ENCODE peak calls at places on chromosomes 16 and 17, in ten cellular contexts. One of them, this sample, is unnamed. For H3K9me3, the result is how much of the 10 kb centered on the place peaks cover.

GRCh38 chr17:68255731-68256538 is 8.1 kb downstream of the AMZ2 start:
- DNase-seq in adrenal gland: no peak
- DNase-seq in thyroid gland: no peak
- DNase-seq in IMR-90: no peak
- DNase-seq in breast epithelium: no peak
- DNase-seq in uterus: no peak
- DNase-seq in heart left ventricle: no peak
- DNase-seq in sigmoid colon: no peak
- DNase-seq in esophagus squamous epithelium: no peak
- DNase-seq in stomach: no peak
- DNase-seq in this sample: no peak

GRCh38 chr16:71410146-71410545 is 31.7 kb downstream of the TLE7 start:
- DNase-seq in adrenal gland: no peak
- DNase-seq in thyroid gland: no peak
- DNase-seq in IMR-90: no peak
- DNase-seq in breast epithelium: no peak
- DNase-seq in uterus: no peak
- DNase-seq in heart left ventricle: no peak
- DNase-seq in sigmoid colon: no peak
- DNase-seq in esophagus squamous epithelium: no peak
- DNase-seq in stomach: no peak
- DNase-seq in this sample: no peak

GRCh38 chr16:48158296-48158695 is 2.5 kb upstream of the ABCC12 start:
- DNase-seq in adrenal gland: no peak
- DNase-seq in thyroid gland: no peak
- DNase-seq in IMR-90: peak
- DNase-seq in breast epithelium: no peak
- DNase-seq in uterus: no peak
- DNase-seq in heart left ventricle: no peak
- DNase-seq in sigmoid colon: no peak
- DNase-seq in esophagus squamous epithelium: no peak
- DNase-seq in stomach: no peak
- DNase-seq in this sample: no peak

GRCh38 chr16:20704281-20704680 is 6.8 kb upstream of the ACSM1 start:
- DNase-seq in adrenal gland: no peak
- DNase-seq in thyroid gland: no peak
- DNase-seq in IMR-90: no peak
- DNase-seq in breast epithelium: no peak
- DNase-seq in uterus: no peak
- DNase-seq in heart left ventricle: no peak
- DNase-seq in sigmoid colon: no peak
- DNase-seq in esophagus squamous epithelium: no peak
- DNase-seq in stomach: no peak
- DNase-seq in this sample: no peak

GRCh38 chr17:77061711-77062110 is 79.1 kb upstream of the SEC14L1 start:
- DNase-seq in adrenal gland: peak
- DNase-seq in thyroid gland: no peak
- DNase-seq in IMR-90: no peak
- DNase-seq in breast epithelium: no peak
- DNase-seq in uterus: no peak
- DNase-seq in heart left ventricle: no peak
- DNase-seq in sigmoid colon: no peak
- DNase-seq in esophagus squamous epithelium: no peak
- DNase-seq in stomach: no peak
- DNase-seq in this sample: no peak

GRCh38 chr16:22265351-22265750 is 31.9 kb upstream of the POLR3E start:
- DNase-seq in adrenal gland: no peak
- DNase-seq in thyroid gland: no peak
- DNase-seq in IMR-90: no peak
- DNase-seq in breast epithelium: no peak
- DNase-seq in uterus: no peak
- DNase-seq in heart left ventricle: no peak
- DNase-seq in sigmoid colon: no peak
- DNase-seq in esophagus squamous epithelium: no peak
- DNase-seq in stomach: no peak
- DNase-seq in this sample: no peak

GRCh38 chr16:62034236-62035114 is 1.8 kb downstream of the CDH8 start:
- DNase-seq in adrenal gland: no peak
- DNase-seq in thyroid gland: no peak
- DNase-seq in IMR-90: no peak
- DNase-seq in breast epithelium: no peak
- DNase-seq in uterus: no peak
- DNase-seq in heart left ventricle: no peak
- DNase-seq in sigmoid colon: no peak
- DNase-seq in esophagus squamous epithelium: no peak
- DNase-seq in stomach: no peak
- DNase-seq in this sample: no peak

GRCh38 chr17:80738987-80739730 is 194.5 kb downstream of the RPTOR start:
- DNase-seq in adrenal gland: no peak
- DNase-seq in thyroid gland: no peak
- DNase-seq in IMR-90: no peak
- DNase-seq in breast epithelium: no peak
- DNase-seq in uterus: no peak
- DNase-seq in heart left ventricle: no peak
- DNase-seq in sigmoid colon: no peak
- DNase-seq in esophagus squamous epithelium: no peak
- DNase-seq in stomach: no peak
- DNase-seq in this sample: no peak

GRCh38 chr17:33765871-33766270 is 472.8 kb upstream of the ASIC2 start:
- DNase-seq in adrenal gland: no peak
- DNase-seq in thyroid gland: no peak
- DNase-seq in IMR-90: no peak
- DNase-seq in breast epithelium: no peak
- DNase-seq in uterus: no peak
- DNase-seq in heart left ventricle: no peak
- DNase-seq in sigmoid colon: no peak
- DNase-seq in esophagus squamous epithelium: no peak
- DNase-seq in stomach: no peak
- DNase-seq in this sample: no peak

GRCh38 chr17:35238817-35239216 is 4.1 kb upstream of the SLFN5 start:
- DNase-seq in adrenal gland: no peak
- DNase-seq in thyroid gland: no peak
- DNase-seq in IMR-90: peak
- DNase-seq in breast epithelium: no peak
- DNase-seq in uterus: no peak
- DNase-seq in heart left ventricle: no peak
- DNase-seq in sigmoid colon: no peak
- DNase-seq in esophagus squamous epithelium: no peak
- DNase-seq in stomach: no peak
- DNase-seq in this sample: no peak

GRCh38 chr16:24098896-24099295 is 157.2 kb upstream of the CACNG3 start:
- DNase-seq in adrenal gland: no peak
- DNase-seq in thyroid gland: no peak
- DNase-seq in IMR-90: no peak
- DNase-seq in breast epithelium: no peak
- DNase-seq in uterus: no peak
- DNase-seq in heart left ventricle: no peak
- DNase-seq in sigmoid colon: no peak
- DNase-seq in esophagus squamous epithelium: no peak
- DNase-seq in stomach: no peak
- DNase-seq in this sample: no peak

GRCh38 chr16:83533193-83533592 is 274.6 kb upstream of the HSBP1 start:
- DNase-seq in adrenal gland: no peak
- DNase-seq in thyroid gland: no peak
- DNase-seq in IMR-90: peak
- DNase-seq in breast epithelium: no peak
- DNase-seq in uterus: no peak
- DNase-seq in heart left ventricle: no peak
- DNase-seq in sigmoid colon: no peak
- DNase-seq in esophagus squamous epithelium: no peak
- DNase-seq in stomach: no peak
- DNase-seq in this sample: no peak

GRCh38 chr16:68091604-68092261 is 6.6 kb downstream of the NFATC3 start:
- DNase-seq in adrenal gland: no peak
- DNase-seq in thyroid gland: peak
- DNase-seq in IMR-90: peak
- DNase-seq in breast epithelium: no peak
- DNase-seq in uterus: no peak
- DNase-seq in heart left ventricle: no peak
- DNase-seq in sigmoid colon: no peak
- DNase-seq in esophagus squamous epithelium: no peak
- DNase-seq in stomach: no peak
- DNase-seq in this sample: no peak

GRCh38 chr16:54540525-54541180 is 254.1 kb upstream of the IRX3 start:
- DNase-seq in adrenal gland: no peak
- DNase-seq in thyroid gland: no peak
- DNase-seq in IMR-90: no peak
- DNase-seq in breast epithelium: no peak
- DNase-seq in uterus: no peak
- DNase-seq in heart left ventricle: no peak
- DNase-seq in sigmoid colon: no peak
- DNase-seq in esophagus squamous epithelium: no peak
- DNase-seq in stomach: peak
- DNase-seq in this sample: no peak

GRCh38 chr16:54533856-54534490 is 247.4 kb upstream of the IRX3 start:
- DNase-seq in adrenal gland: no peak
- DNase-seq in thyroid gland: no peak
- DNase-seq in IMR-90: no peak
- DNase-seq in breast epithelium: no peak
- DNase-seq in uterus: no peak
- DNase-seq in heart left ventricle: no peak
- DNase-seq in sigmoid colon: no peak
- DNase-seq in esophagus squamous epithelium: no peak
- DNase-seq in stomach: no peak
- DNase-seq in this sample: no peak

GRCh38 chr16:54542805-54543504 is 256.4 kb upstream of the IRX3 start:
- DNase-seq in adrenal gland: no peak
- DNase-seq in thyroid gland: no peak
- DNase-seq in IMR-90: no peak
- DNase-seq in breast epithelium: no peak
- DNase-seq in uterus: no peak
- DNase-seq in heart left ventricle: no peak
- DNase-seq in sigmoid colon: no peak
- DNase-seq in esophagus squamous epithelium: no peak
- DNase-seq in stomach: no peak
- DNase-seq in this sample: no peak

GRCh38 chr16:54538241-54538640 is 251.7 kb upstream of the IRX3 start:
- DNase-seq in adrenal gland: no peak
- DNase-seq in thyroid gland: no peak
- DNase-seq in IMR-90: no peak
- DNase-seq in breast epithelium: no peak
- DNase-seq in uterus: no peak
- DNase-seq in heart left ventricle: no peak
- DNase-seq in sigmoid colon: no peak
- DNase-seq in esophagus squamous epithelium: no peak
- DNase-seq in stomach: no peak
- DNase-seq in this sample: no peak
- TF ChIP-seq CTCF in adrenal gland: no peak
- TF ChIP-seq CTCF in thyroid gland: no peak
- TF ChIP-seq CTCF in IMR-90: no peak
- TF ChIP-seq CTCF in breast epithelium: no peak
- TF ChIP-seq CTCF in uterus: no peak
- TF ChIP-seq CTCF in heart left ventricle: peak
- TF ChIP-seq CTCF in sigmoid colon: no peak
- TF ChIP-seq CTCF in esophagus squamous epithelium: no peak
- TF ChIP-seq CTCF in stomach: no peak
- TF ChIP-seq CTCF in this sample: no peak

GRCh38 chr17:21126645-21127507 is at the start of gene DHRS7B:
- DNase-seq in adrenal gland: peak
- DNase-seq in thyroid gland: peak
- DNase-seq in IMR-90: peak
- DNase-seq in breast epithelium: peak
- DNase-seq in uterus: peak
- DNase-seq in heart left ventricle: peak
- DNase-seq in sigmoid colon: peak
- DNase-seq in esophagus squamous epithelium: peak
- DNase-seq in stomach: peak
- DNase-seq in this sample: peak
- TF ChIP-seq POLR2A in adrenal gland: no peak
- TF ChIP-seq POLR2A in thyroid gland: no peak
- TF ChIP-seq POLR2A in IMR-90: peak
- TF ChIP-seq POLR2A in breast epithelium: peak
- TF ChIP-seq POLR2A in uterus: no peak
- TF ChIP-seq POLR2A in heart left ventricle: no peak
- TF ChIP-seq POLR2A in sigmoid colon: peak
- TF ChIP-seq POLR2A in esophagus squamous epithelium: peak
- TF ChIP-seq POLR2A in stomach: no peak
- TF ChIP-seq POLR2A in this sample: peak

DNA sequence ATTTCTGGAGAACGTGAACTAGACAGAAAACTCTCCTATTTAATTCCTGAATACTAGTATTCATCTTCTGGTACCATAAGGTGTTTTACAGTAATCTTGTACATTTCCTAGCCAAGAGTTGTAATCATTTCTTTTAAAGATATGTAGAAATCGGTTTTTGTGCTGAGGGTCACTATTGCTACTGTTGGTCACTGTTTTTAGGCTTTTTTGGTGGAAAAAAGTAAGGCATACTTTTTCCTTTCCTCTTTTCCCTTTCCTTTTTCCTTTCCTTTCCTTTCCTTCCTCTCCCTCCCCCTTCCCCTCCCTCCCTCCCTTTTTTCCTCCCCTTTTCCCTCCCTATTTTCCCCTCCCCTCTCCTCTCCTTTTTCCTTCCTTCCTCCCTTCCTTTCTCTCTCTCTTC is 706.4 kb upstream of the GOT2 start:
- DNase-seq in adrenal gland: no peak
- DNase-seq in thyroid gland: no peak
- DNase-seq in IMR-90: no peak
- DNase-seq in breast epithelium: no peak
- DNase-seq in uterus: no peak
- DNase-seq in heart left ventricle: no peak
- DNase-seq in sigmoid colon: no peak
- DNase-seq in esophagus squamous epithelium: no peak
- DNase-seq in stomach: no peak
- DNase-seq in this sample: no peak
- H3K9me3 ChIP-seq in adrenal gland: under half
- H3K9me3 ChIP-seq in thyroid gland: under half
- H3K9me3 ChIP-seq in IMR-90: under half
- H3K9me3 ChIP-seq in breast epithelium: under half
- H3K9me3 ChIP-seq in uterus: under half
- H3K9me3 ChIP-seq in heart left ventricle: under half
- H3K9me3 ChIP-seq in sigmoid colon: under half
- H3K9me3 ChIP-seq in esophagus squamous epithelium: under half
- H3K9me3 ChIP-seq in stomach: under half
- H3K9me3 ChIP-seq in this sample: under half

DNA sequence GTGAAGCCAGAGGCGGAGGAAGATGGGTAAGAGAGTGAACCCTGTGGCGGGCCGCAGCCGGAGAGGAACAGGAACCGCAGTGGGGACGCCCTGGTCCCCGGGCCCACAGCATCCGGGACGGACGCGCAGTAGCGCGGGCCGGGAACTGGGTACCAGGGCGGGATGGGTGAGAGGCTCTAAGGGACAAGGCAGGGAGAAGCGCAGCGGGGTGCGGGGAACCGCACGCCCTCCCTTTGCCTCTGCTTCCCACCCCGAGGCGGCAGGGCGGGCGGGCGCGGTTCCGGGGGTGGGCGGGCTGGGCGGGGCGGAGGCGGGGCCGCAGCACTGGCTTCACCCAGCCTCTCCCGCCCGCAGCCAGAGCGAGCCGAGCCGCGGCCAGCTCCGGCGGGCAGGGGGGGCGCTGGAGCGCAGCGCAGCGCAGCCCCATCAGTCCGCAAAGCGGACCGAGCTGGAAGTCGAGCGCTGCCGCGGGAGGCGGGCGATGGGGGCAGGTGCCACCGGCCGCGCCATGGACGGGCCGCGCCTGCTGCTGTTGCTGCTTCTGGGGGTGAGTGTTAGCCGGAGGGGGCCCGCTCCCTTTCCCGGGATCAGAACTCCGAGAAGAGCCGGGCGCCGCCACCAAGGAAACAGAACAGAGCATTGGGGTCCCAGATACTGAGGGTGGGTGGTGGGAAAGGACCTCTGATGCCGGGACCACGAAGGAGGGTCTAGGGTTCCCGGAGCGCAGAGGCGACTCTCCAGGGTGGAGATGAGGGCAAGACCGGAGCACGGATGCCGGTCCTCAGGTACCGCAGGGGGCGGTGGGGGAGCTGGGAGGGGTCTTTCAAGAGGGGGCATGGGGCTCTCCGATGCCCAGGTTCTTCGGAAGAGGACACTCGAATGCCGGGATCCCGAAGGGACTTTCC is at the start of gene NGFR:
- DNase-seq in adrenal gland: no peak
- DNase-seq in thyroid gland: peak
- DNase-seq in IMR-90: peak
- DNase-seq in breast epithelium: no peak
- DNase-seq in uterus: peak
- DNase-seq in heart left ventricle: peak
- DNase-seq in sigmoid colon: no peak
- DNase-seq in esophagus squamous epithelium: no peak
- DNase-seq in stomach: no peak
- DNase-seq in this sample: no peak
- TF ChIP-seq CTCF in adrenal gland: no peak
- TF ChIP-seq CTCF in thyroid gland: no peak
- TF ChIP-seq CTCF in IMR-90: peak
- TF ChIP-seq CTCF in breast epithelium: no peak
- TF ChIP-seq CTCF in uterus: peak
- TF ChIP-seq CTCF in heart left ventricle: peak
- TF ChIP-seq CTCF in sigmoid colon: no peak
- TF ChIP-seq CTCF in esophagus squamous epithelium: no peak
- TF ChIP-seq CTCF in stomach: no peak
- TF ChIP-seq CTCF in this sample: no peak